ENCODE peak calls at places on chromosomes 13 and 19, in six cellular contexts. K is RKO; J is non-pigmented ciliary epithelial cell; L is activated T-helper 2 cell treated with anti-CD3 and anti-CD28 coated beads, Interferon-gamma antibody, Interleukin-2, Interleukin-4, amounts not matched to agents 10 μg/mL and 5 μg/mL and 100 μg/mL, durations not matched to agents 14 hours and 24 hours and 36 hours; C is choroid plexus epithelial cell; H is stimulated activated CD4-positive, alpha-beta T cell treated with anti-CD3 and anti-CD28 coated beads, Interleukin-4, amount 100 ng/mL, for 1 hour. Y is an unnamed sample.

GRCh38 chr13:40127476-40127875 is 472.0 kb downstream of the COG6 start:
- DNase-seq in K (no peak), J (no peak), L (no peak), C (no peak), H (no peak), Y (no peak)

GRCh38 chr13:113876341-113877148 is 12.7 kb upstream of the GAS6 start:
- DNase-seq in K (no peak), J (no peak), L (no peak), C (no peak), H (no peak), Y (no peak)

GRCh38 chr19:19911150-19911549 is 10.4 kb downstream of the ZNF93 start:
- DNase-seq in K (peak; percentile 5), J (no peak), L (no peak), C (peak; percentile 80), H (no peak), Y (no peak)

GRCh38 chr19:45643024-45643926 is 4.1 kb upstream of the EML2 start:
- DNase-seq in K (peak; percentile 78), J (no peak), L (peak; percentile 86), C (peak; percentile 83), H (peak; percentile 96), Y (peak; percentile 96)

GRCh38 chr13:99528547-99528946 is 27.3 kb downstream of the TM9SF2 start:
- DNase-seq in K (no peak), J (no peak), L (no peak), C (peak; percentile 42), H (no peak), Y (no peak)

GRCh38 chr19:6059996-6060599 is 50.2 kb downstream of the RFX2 start:
- DNase-seq in K (no peak), J (no peak), L (no peak), C (no peak), H (no peak), Y (no peak)

GRCh38 chr19:53626941-53627340 is 4.9 kb upstream of the DPRX start:
- DNase-seq in K (no peak), J (no peak), L (no peak), C (no peak), H (no peak), Y (no peak)

GRCh38 chr13:33250594-33250993 is 35.0 kb downstream of the STARD13 start:
- DNase-seq in K (no peak), J (no peak), L (no peak), C (peak; percentile 52), H (no peak), Y (no peak)

GRCh38 chr19:947090-947706 is 21.4 kb downstream of the ARID3A start:
- DNase-seq in K (no peak), J (no peak), L (no peak), C (no peak), H (no peak), Y (no peak)

GRCh38 chr19:46571495-46571894 is 29.6 kb upstream of the CALM3 start:
- DNase-seq in K (peak; percentile 48), J (no peak), L (peak; percentile 13), C (peak; percentile 19), H (no peak), Y (peak; percentile 35)

GRCh38 chr13:27968316-27969072 is 621 bp downstream of the CDX2 start:
- DNase-seq in K (peak; percentile 58), J (no peak), L (no peak), C (no peak), H (no peak), Y (no peak)

GRCh38 chr19:2417881-2418406 is 9.4 kb downstream of the TIMM13 start:
- DNase-seq in K (no peak), J (no peak), L (no peak), C (no peak), H (no peak), Y (no peak)

GRCh38 chr19:44822670-44823372 is 13.9 kb downstream of the BCAM start:
- DNase-seq in K (no peak), J (no peak), L (no peak), C (no peak), H (no peak), Y (no peak)

GRCh38 chr13:41001695-41002094 is 17.4 kb downstream of the ELF1 start:
- DNase-seq in K (no peak), J (no peak), L (no peak), C (no peak), H (no peak), Y (no peak)

GRCh38 chr19:41774515-41774980 is 19.2 kb downstream of the CEACAM6 start:
- DNase-seq in K (no peak), J (no peak), L (peak; percentile 24), C (no peak), H (peak; percentile 28), Y (no peak)

GRCh38 chr19:2230807-2231533 is 5.2 kb downstream of the PLEKHJ1 start:
- DNase-seq in K (no peak), J (no peak), L (no peak), C (no peak), H (no peak), Y (no peak)

GRCh38 chr13:75250526-75251183 is 231.3 kb downstream of the TBC1D4 start:
- DNase-seq in K (no peak), J (no peak), L (no peak), C (peak; percentile 86), H (no peak), Y (no peak)

GRCh38 chr13:110109910-110110309 is 197.0 kb downstream of the COL4A1 start:
- DNase-seq in K (no peak), J (peak; percentile 76), L (no peak), C (peak; percentile 87), H (no peak), Y (no peak)

GRCh38 chr13:27341616-27342015 is 71.0 kb downstream of the RASL11A start:
- DNase-seq in K (no peak), J (no peak), L (no peak), C (no peak), H (no peak), Y (no peak)

GRCh38 chr13:52128714-52129700 is at the start of gene NEK5:
- DNase-seq in K (peak; percentile 69), J (no peak), L (peak; percentile 49), C (peak; percentile 53), H (peak; percentile 61), Y (peak; percentile 92)

GRCh38 chr13:67117010-67117550 is 113.1 kb downstream of the PCDH9 start:
- DNase-seq in K (no peak), J (no peak), L (no peak), C (no peak), H (no peak), Y (no peak)

GRCh38 chr19:41409288-41409687 is 11.7 kb downstream of the BCKDHA start:
- DNase-seq in K (no peak), J (peak; percentile 35), L (no peak), C (peak; percentile 72), H (no peak), Y (no peak)

GRCh38 chr13:97223711-97224461 is 1.8 kb downstream of the MBNL2 start:
- DNase-seq in K (peak; percentile 85), J (peak; percentile 86), L (no peak), C (peak; percentile 97), H (no peak), Y (no peak)

Y was measured in endothelial cell.